ENCODE peak calls at places on chromosomes 12 and 14, in eight cellular contexts. H is activated T-cell treated with anti-CD3 and anti-CD28 coated beads for 1 hour; X is ELF-1; V is effector CD4-positive, alpha-beta T cell; Q is AG20443; I is upper lobe of left lung; D is T47D; N is activated CD8-positive, alpha-beta T cell treated with anti-CD3 and anti-CD28 coated beads, Interleukin-2, amount 10 ng/mL, durations not matched to agents 7 days and 5 days. Z is an unnamed sample.

GRCh38 chr14:98103705-98104104 is 1168.3 kb downstream of the BCL11B start:
- DNase-seq in H (no peak), X (no peak), V (no peak), Q (no peak), I (no peak), D (no peak), N (no peak), Z (peak)

GRCh38 chr14:70744631-70745030 is 64.7 kb downstream of the MAP3K9 start:
- DNase-seq in H (no peak), X (no peak), V (no peak), Q (no peak), I (no peak), D (no peak), N (no peak), Z (no peak)

GRCh38 chr14:103224996-103225874 is 102.0 kb downstream of the TNFAIP2 start:
- DNase-seq in H (no peak), X (no peak), V (no peak), Q (no peak), I (peak), D (no peak), N (no peak), Z (no peak)

GRCh38 chr14:24965934-24966593 is 83.9 kb downstream of the STXBP6 start:
- DNase-seq in H (no peak), X (peak), V (no peak), Q (peak), I (no peak), D (no peak), N (no peak), Z (no peak)

GRCh38 chr14:51185754-51186153 is 54.3 kb upstream of the TMX1 start:
- DNase-seq in H (no peak), X (no peak), V (no peak), Q (no peak), I (no peak), D (peak), N (no peak), Z (no peak)

GRCh38 chr14:104321151-104322130 is 183.1 kb downstream of the KIF26A start:
- DNase-seq in H (no peak), X (no peak), V (no peak), Q (no peak), I (no peak), D (no peak), N (no peak), Z (no peak)

GRCh38 chr14:53501361-53502320 is 348.5 kb upstream of the DDHD1 start:
- DNase-seq in H (no peak), X (no peak), V (no peak), Q (peak), I (no peak), D (peak), N (no peak), Z (no peak)

GRCh38 chr14:68841030-68841809 is 48.4 kb upstream of the ZFP36L1 start:
- DNase-seq in H (no peak), X (no peak), V (no peak), Q (no peak), I (no peak), D (no peak), N (no peak), Z (no peak)

GRCh38 chr14:29123017-29123416 is 356.4 kb downstream of the FOXG1 start:
- DNase-seq in H (no peak), X (no peak), V (no peak), Q (no peak), I (no peak), D (peak), N (no peak), Z (no peak)

GRCh38 chr14:54420478-54421116 is 20.6 kb downstream of the CNIH1 start:
- DNase-seq in H (no peak), X (peak), V (no peak), Q (peak), I (no peak), D (peak), N (no peak), Z (no peak)

GRCh38 chr12:65999564-66000280 is 130.8 kb downstream of the LLPH start:
- DNase-seq in H (no peak), X (no peak), V (no peak), Q (no peak), I (no peak), D (no peak), N (no peak), Z (no peak)

GRCh38 chr12:67661311-67662011 is 12.9 kb downstream of the DYRK2 start:
- DNase-seq in H (no peak), X (no peak), V (no peak), Q (no peak), I (no peak), D (no peak), N (no peak), Z (no peak)

GRCh38 chr14:89432226-89432625 is 15.2 kb upstream of the FOXN3 start:
- DNase-seq in H (no peak), X (peak), V (no peak), Q (no peak), I (no peak), D (no peak), N (no peak), Z (no peak)

GRCh38 chr12:17301544-17301943 is 695.6 kb upstream of the LMO3 start:
- DNase-seq in H (no peak), X (peak), V (no peak), Q (no peak), I (no peak), D (no peak), N (no peak), Z (no peak)

GRCh38 chr12:88469136-88469535 is 111.1 kb downstream of the KITLG start:
- DNase-seq in H (no peak), X (no peak), V (no peak), Q (no peak), I (no peak), D (no peak), N (no peak), Z (no peak)

GRCh38 chr12:66803972-66804371 is 125.1 kb upstream of the GRIP1 start:
- DNase-seq in H (no peak), X (peak), V (no peak), Q (no peak), I (peak), D (no peak), N (no peak), Z (no peak)

GRCh38 chr14:52950410-52950897 is 396 bp downstream of the FERMT2 start:
- DNase-seq in H (peak), X (peak), V (no peak), Q (peak), I (peak), D (peak), N (no peak), Z (peak)

GRCh38 chr12:52221912-52222457 is 11.1 kb upstream of the KRT7 start:
- DNase-seq in H (peak), X (peak), V (peak), Q (peak), I (no peak), D (peak), N (peak), Z (peak)

GRCh38 chr14:61950340-61950739 is 188.1 kb downstream of the SNAPC1 start:
- DNase-seq in H (no peak), X (no peak), V (no peak), Q (no peak), I (no peak), D (no peak), N (no peak), Z (no peak)

GRCh38 chr12:87120440-87120839 is 864.2 kb upstream of the MGAT4C start:
- DNase-seq in H (no peak), X (no peak), V (no peak), Q (no peak), I (no peak), D (peak), N (no peak), Z (no peak)

GRCh38 chr12:27619308-27619707 is 76.9 kb upstream of the REP15 start:
- DNase-seq in H (no peak), X (no peak), V (no peak), Q (peak), I (no peak), D (no peak), N (no peak), Z (no peak)

GRCh38 chr12:2586159-2587035 is 208.4 kb upstream of the FKBP4 start:
- DNase-seq in H (no peak), X (peak), V (no peak), Q (no peak), I (no peak), D (no peak), N (no peak), Z (no peak)

GRCh38 chr12:41424651-41425050 is 236.5 kb downstream of the PDZRN4 start:
- DNase-seq in H (no peak), X (no peak), V (no peak), Q (no peak), I (no peak), D (no peak), N (no peak), Z (no peak)

GRCh38 chr14:100078997-100079561 is 13.9 kb downstream of the EVL start:
- DNase-seq in H (peak), X (peak), V (peak), Q (peak), I (no peak), D (peak), N (peak), Z (peak)

GRCh38 chr14:35985504-35986218 is 159.5 kb downstream of the BRMS1L start:
- DNase-seq in H (no peak), X (no peak), V (no peak), Q (no peak), I (no peak), D (no peak), N (no peak), Z (no peak)

GRCh38 chr14:94172545-94172944 is 1.6 kb upstream of the PPP4R4 start:
- DNase-seq in H (no peak), X (no peak), V (no peak), Q (no peak), I (no peak), D (no peak), N (no peak), Z (no peak)

GRCh38 chr12:109879332-109880048 is 851 bp downstream of the GLTP start:
- DNase-seq in H (no peak), X (peak), V (no peak), Q (peak), I (no peak), D (no peak), N (no peak), Z (peak)

GRCh38 chr12:43806737-43807072 is 588 bp upstream of the TWF1 start:
- DNase-seq in H (no peak), X (no peak), V (no peak), Q (no peak), I (no peak), D (no peak), N (no peak), Z (no peak)

GRCh38 chr12:126910570-126910969 is 1356.4 kb upstream of the TMEM132C start:
- DNase-seq in H (no peak), X (no peak), V (no peak), Q (no peak), I (no peak), D (no peak), N (no peak), Z (no peak)